ENCODE peak calls at places on chromosome 2, in eight cellular contexts. One of them, this sample, is unnamed.

GRCh38 chr2:105498281-105498846 is 99.5 kb upstream of the FHL2 start:
- DNase-seq in stomach: no peak
- DNase-seq in ovary: no peak
- DNase-seq in upper lobe of left lung: no peak
- DNase-seq in sigmoid colon: no peak
- DNase-seq in K562: no peak
- DNase-seq in A549: no peak
- DNase-seq in tibial nerve: no peak
- DNase-seq in this sample: no peak

GRCh38 chr2:31235504-31235902 is 1.6 kb downstream of the EHD3 start:
- DNase-seq in stomach: no peak
- DNase-seq in ovary: no peak
- DNase-seq in upper lobe of left lung: no peak
- DNase-seq in sigmoid colon: no peak
- DNase-seq in K562: peak
- DNase-seq in A549: peak
- DNase-seq in tibial nerve: no peak
- DNase-seq in this sample: no peak

GRCh38 chr2:20125616-20126015 is 74.2 kb upstream of the LAPTM4A start:
- DNase-seq in stomach: no peak
- DNase-seq in ovary: no peak
- DNase-seq in upper lobe of left lung: no peak
- DNase-seq in sigmoid colon: no peak
- DNase-seq in K562: no peak
- DNase-seq in A549: no peak
- DNase-seq in tibial nerve: no peak
- DNase-seq in this sample: no peak

GRCh38 chr2:55155764-55156221 is 76.3 kb downstream of the CLHC1 start:
- DNase-seq in stomach: no peak
- DNase-seq in ovary: no peak
- DNase-seq in upper lobe of left lung: no peak
- DNase-seq in sigmoid colon: no peak
- DNase-seq in K562: no peak
- DNase-seq in A549: no peak
- DNase-seq in tibial nerve: no peak
- DNase-seq in this sample: no peak

GRCh38 chr2:173272895-173273294 is 81.8 kb upstream of the CDCA7 start:
- DNase-seq in stomach: no peak
- DNase-seq in ovary: no peak
- DNase-seq in upper lobe of left lung: no peak
- DNase-seq in sigmoid colon: no peak
- DNase-seq in K562: no peak
- DNase-seq in A549: no peak
- DNase-seq in tibial nerve: no peak
- DNase-seq in this sample: no peak

GRCh38 chr2:223601932-223602676 is at the start of gene SCG2:
- DNase-seq in stomach: peak
- DNase-seq in ovary: peak
- DNase-seq in upper lobe of left lung: peak
- DNase-seq in sigmoid colon: peak
- DNase-seq in K562: peak
- DNase-seq in A549: peak
- DNase-seq in tibial nerve: peak
- DNase-seq in this sample: peak

GRCh38 chr2:215522237-215522636 is 86.4 kb upstream of the FN1 start:
- DNase-seq in stomach: no peak
- DNase-seq in ovary: no peak
- DNase-seq in upper lobe of left lung: no peak
- DNase-seq in sigmoid colon: no peak
- DNase-seq in K562: no peak
- DNase-seq in A549: no peak
- DNase-seq in tibial nerve: no peak
- DNase-seq in this sample: no peak

GRCh38 chr2:12763486-12763885 is 46.8 kb downstream of the TRIB2 start:
- DNase-seq in stomach: no peak
- DNase-seq in ovary: no peak
- DNase-seq in upper lobe of left lung: no peak
- DNase-seq in sigmoid colon: no peak
- DNase-seq in K562: no peak
- DNase-seq in A549: no peak
- DNase-seq in tibial nerve: no peak
- DNase-seq in this sample: no peak

GRCh38 chr2:3864943-3865664 is 161.7 kb downstream of the DCDC2C start:
- DNase-seq in stomach: no peak
- DNase-seq in ovary: no peak
- DNase-seq in upper lobe of left lung: no peak
- DNase-seq in sigmoid colon: no peak
- DNase-seq in K562: no peak
- DNase-seq in A549: no peak
- DNase-seq in tibial nerve: no peak
- DNase-seq in this sample: no peak

GRCh38 chr2:169110919-169111318 is 41.6 kb downstream of the DHRS9 start:
- DNase-seq in stomach: no peak
- DNase-seq in ovary: no peak
- DNase-seq in upper lobe of left lung: no peak
- DNase-seq in sigmoid colon: no peak
- DNase-seq in K562: no peak
- DNase-seq in A549: no peak
- DNase-seq in tibial nerve: no peak
- DNase-seq in this sample: no peak

GRCh38 chr2:8985561-8986326 is 17.7 kb downstream of the MBOAT2 start:
- DNase-seq in stomach: no peak
- DNase-seq in ovary: no peak
- DNase-seq in upper lobe of left lung: no peak
- DNase-seq in sigmoid colon: no peak
- DNase-seq in K562: no peak
- DNase-seq in A549: no peak
- DNase-seq in tibial nerve: no peak
- DNase-seq in this sample: no peak

GRCh38 chr2:201854221-201854801 is 48.0 kb downstream of the CDK15 start:
- DNase-seq in stomach: no peak
- DNase-seq in ovary: no peak
- DNase-seq in upper lobe of left lung: no peak
- DNase-seq in sigmoid colon: no peak
- DNase-seq in K562: no peak
- DNase-seq in A549: no peak
- DNase-seq in tibial nerve: no peak
- DNase-seq in this sample: no peak

GRCh38 chr2:63654959-63655358 is 66.2 kb downstream of the MDH1 start:
- DNase-seq in stomach: no peak
- DNase-seq in ovary: no peak
- DNase-seq in upper lobe of left lung: no peak
- DNase-seq in sigmoid colon: no peak
- DNase-seq in K562: no peak
- DNase-seq in A549: no peak
- DNase-seq in tibial nerve: no peak
- DNase-seq in this sample: no peak

GRCh38 chr2:142682528-142682927 is 194.9 kb upstream of the KYNU start:
- DNase-seq in stomach: no peak
- DNase-seq in ovary: no peak
- DNase-seq in upper lobe of left lung: no peak
- DNase-seq in sigmoid colon: no peak
- DNase-seq in K562: no peak
- DNase-seq in A549: peak
- DNase-seq in tibial nerve: no peak
- DNase-seq in this sample: no peak

GRCh38 chr2:212227755-212228154 is 310.8 kb downstream of the ERBB4 start:
- DNase-seq in stomach: peak
- DNase-seq in ovary: no peak
- DNase-seq in upper lobe of left lung: no peak
- DNase-seq in sigmoid colon: no peak
- DNase-seq in K562: no peak
- DNase-seq in A549: peak
- DNase-seq in tibial nerve: no peak
- DNase-seq in this sample: no peak

GRCh38 chr2:44537264-44537663 is 175.5 kb downstream of the CAMKMT start:
- DNase-seq in stomach: no peak
- DNase-seq in ovary: no peak
- DNase-seq in upper lobe of left lung: no peak
- DNase-seq in sigmoid colon: no peak
- DNase-seq in K562: no peak
- DNase-seq in A549: no peak
- DNase-seq in tibial nerve: no peak
- DNase-seq in this sample: no peak

GRCh38 chr2:26683583-26683982 is 8.9 kb upstream of the KCNK3 start:
- DNase-seq in stomach: no peak
- DNase-seq in ovary: no peak
- DNase-seq in upper lobe of left lung: no peak
- DNase-seq in sigmoid colon: peak
- DNase-seq in K562: no peak
- DNase-seq in A549: peak
- DNase-seq in tibial nerve: no peak
- DNase-seq in this sample: no peak

GRCh38 chr2:171811229-171811628 is 82.8 kb downstream of the SLC25A12 start:
- DNase-seq in stomach: no peak
- DNase-seq in ovary: no peak
- DNase-seq in upper lobe of left lung: no peak
- DNase-seq in sigmoid colon: no peak
- DNase-seq in K562: no peak
- DNase-seq in A549: peak
- DNase-seq in tibial nerve: no peak
- DNase-seq in this sample: no peak

GRCh38 chr2:42055573-42056514 is 8.0 kb downstream of the PKDCC start:
- DNase-seq in stomach: peak
- DNase-seq in ovary: no peak
- DNase-seq in upper lobe of left lung: no peak
- DNase-seq in sigmoid colon: peak
- DNase-seq in K562: no peak
- DNase-seq in A549: peak
- DNase-seq in tibial nerve: no peak
- DNase-seq in this sample: no peak
- TF ChIP-seq EP300 in stomach: no peak
- TF ChIP-seq EP300 in ovary: no peak
- TF ChIP-seq EP300 in upper lobe of left lung: no peak
- TF ChIP-seq EP300 in sigmoid colon: no peak
- TF ChIP-seq EP300 in K562: no peak
- TF ChIP-seq EP300 in A549: no peak
- TF ChIP-seq EP300 in tibial nerve: no peak
- TF ChIP-seq EP300 in this sample: no peak

GRCh38 chr2:113211226-113212105 is 37.7 kb downstream of the PSD4 start:
- DNase-seq in stomach: no peak
- DNase-seq in ovary: no peak
- DNase-seq in upper lobe of left lung: no peak
- DNase-seq in sigmoid colon: peak
- DNase-seq in K562: no peak
- DNase-seq in A549: peak
- DNase-seq in tibial nerve: no peak
- DNase-seq in this sample: no peak

GRCh38 chr2:113213061-113213930 is 39.5 kb downstream of the PSD4 start:
- DNase-seq in stomach: no peak
- DNase-seq in ovary: no peak
- DNase-seq in upper lobe of left lung: no peak
- DNase-seq in sigmoid colon: no peak
- DNase-seq in K562: no peak
- DNase-seq in A549: no peak
- DNase-seq in tibial nerve: no peak
- DNase-seq in this sample: no peak

GRCh38 chr2:113216321-113216720 is 42.5 kb downstream of the PSD4 start:
- DNase-seq in stomach: no peak
- DNase-seq in ovary: no peak
- DNase-seq in upper lobe of left lung: no peak
- DNase-seq in sigmoid colon: no peak
- DNase-seq in K562: no peak
- DNase-seq in A549: no peak
- DNase-seq in tibial nerve: no peak
- DNase-seq in this sample: no peak

GRCh38 chr2:113212245-113213060 is 38.7 kb downstream of the PSD4 start:
- DNase-seq in stomach: no peak
- DNase-seq in ovary: peak
- DNase-seq in upper lobe of left lung: peak
- DNase-seq in sigmoid colon: peak
- DNase-seq in K562: no peak
- DNase-seq in A549: peak
- DNase-seq in tibial nerve: no peak
- DNase-seq in this sample: no peak

DNA sequence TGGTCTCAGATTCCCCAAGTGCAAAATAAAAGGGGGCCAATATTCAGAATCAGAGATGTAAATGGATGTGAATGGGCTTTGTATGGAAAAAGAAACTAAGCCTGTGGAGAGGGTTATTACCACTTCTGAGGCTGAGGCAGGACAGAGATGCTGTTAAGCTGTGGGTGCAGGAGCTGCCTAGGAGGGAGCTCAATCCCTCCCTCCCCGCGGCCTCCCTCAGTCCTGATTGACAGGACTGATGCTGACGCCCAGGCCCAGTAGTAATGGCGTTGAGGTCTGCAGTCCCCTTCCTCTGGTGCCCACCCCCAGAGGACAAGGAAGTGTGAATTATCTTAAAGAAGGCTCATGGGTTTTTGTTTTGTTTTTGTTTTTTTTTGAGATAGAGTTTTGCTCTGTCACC is 40.4 kb downstream of the PSD4 start:
- DNase-seq in stomach: no peak
- DNase-seq in ovary: no peak
- DNase-seq in upper lobe of left lung: no peak
- DNase-seq in sigmoid colon: no peak
- DNase-seq in K562: no peak
- DNase-seq in A549: no peak
- DNase-seq in tibial nerve: no peak
- DNase-seq in this sample: no peak
- TF ChIP-seq EP300 in stomach: no peak
- TF ChIP-seq EP300 in ovary: no peak
- TF ChIP-seq EP300 in upper lobe of left lung: no peak
- TF ChIP-seq EP300 in sigmoid colon: no peak
- TF ChIP-seq EP300 in K562: no peak
- TF ChIP-seq EP300 in A549: no peak
- TF ChIP-seq EP300 in tibial nerve: no peak
- TF ChIP-seq EP300 in this sample: no peak

GRCh38 chr2:229296016-229296415 is 24.9 kb upstream of the PID1 start:
- DNase-seq in stomach: no peak
- DNase-seq in ovary: no peak
- DNase-seq in upper lobe of left lung: no peak
- DNase-seq in sigmoid colon: no peak
- DNase-seq in K562: no peak
- DNase-seq in A549: no peak
- DNase-seq in tibial nerve: no peak
- DNase-seq in this sample: no peak
- TF ChIP-seq EP300 in stomach: no peak
- TF ChIP-seq EP300 in ovary: no peak
- TF ChIP-seq EP300 in upper lobe of left lung: peak
- TF ChIP-seq EP300 in sigmoid colon: no peak
- TF ChIP-seq EP300 in K562: no peak
- TF ChIP-seq EP300 in A549: no peak
- TF ChIP-seq EP300 in tibial nerve: no peak
- TF ChIP-seq EP300 in this sample: no peak

DNA sequence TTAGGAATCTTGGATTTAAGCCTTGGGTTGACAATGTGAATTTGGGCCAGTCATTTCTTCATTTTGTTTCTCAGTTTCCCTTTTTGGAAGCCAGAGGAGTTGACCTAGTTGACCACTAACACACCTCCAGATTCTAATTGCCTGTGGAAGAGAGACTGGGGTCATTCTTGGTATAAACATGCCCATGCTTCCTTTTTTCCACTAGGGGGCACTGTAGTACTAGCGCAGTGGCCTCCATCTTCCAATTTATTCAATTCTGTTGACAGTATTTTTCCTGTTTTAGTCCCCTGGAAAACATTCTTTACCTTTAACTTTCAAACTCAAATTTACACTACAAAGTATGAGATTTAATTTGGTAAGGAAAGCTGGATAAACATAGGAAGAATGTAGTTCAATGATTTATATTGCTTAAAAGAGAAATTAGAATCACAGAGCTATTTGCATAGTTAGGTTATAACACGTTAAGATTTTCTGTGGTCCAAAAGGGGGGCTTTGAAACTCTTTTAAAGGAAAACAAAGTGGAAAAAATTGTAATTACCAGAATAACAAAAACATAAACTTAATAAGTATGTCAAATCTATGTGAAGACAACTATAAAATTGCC is 57.5 kb upstream of the AGPS start:
- DNase-seq in stomach: no peak
- DNase-seq in ovary: no peak
- DNase-seq in upper lobe of left lung: no peak
- DNase-seq in sigmoid colon: no peak
- DNase-seq in K562: peak
- DNase-seq in A549: peak
- DNase-seq in tibial nerve: no peak
- DNase-seq in this sample: no peak
- TF ChIP-seq EP300 in stomach: no peak
- TF ChIP-seq EP300 in ovary: no peak
- TF ChIP-seq EP300 in upper lobe of left lung: no peak
- TF ChIP-seq EP300 in sigmoid colon: no peak
- TF ChIP-seq EP300 in K562: peak
- TF ChIP-seq EP300 in A549: no peak
- TF ChIP-seq EP300 in tibial nerve: no peak
- TF ChIP-seq EP300 in this sample: no peak